ENCODE peak calls at places on chromosomes 4 and X, in six cellular contexts. P is GM23338, O is GM23248, Z is fibroblast of lung, N is neural progenitor cell, X is heart right ventricle. K is an unnamed sample.

GRCh38 chr4:154076921-154077320 is 288.0 kb upstream of the SFRP2 start:
- DNase-seq in N (no peak), O (peak), X (no peak), P (no peak), Z (no peak), K (no peak)

GRCh38 chr4:26464420-26465095 is 25.7 kb downstream of the CCKAR start:
- DNase-seq in P (no peak), X (no peak), O (no peak), Z (no peak), N (no peak), K (no peak)

GRCh38 chr4:65007841-65008439 is 598.7 kb upstream of the TECRL start:
- DNase-seq in N (peak), X (no peak), O (peak), Z (peak), P (peak), K (no peak)

GRCh38 chrX:46910415-46910814 is 1.8 kb upstream of the JADE3 start:
- DNase-seq in P (no peak), X (no peak), N (no peak), O (no peak), Z (no peak), K (no peak)

GRCh38 chr4:121484633-121485032 is 103.8 kb upstream of the QRFPR start:
- DNase-seq in Z (peak), P (peak), N (peak), X (no peak), O (peak), K (no peak)

GRCh38 chrX:74535633-74536141 is 78.7 kb downstream of the RLIM start:
- DNase-seq in X (peak), O (peak), P (peak), N (peak), Z (peak), K (peak)

GRCh38 chrX:134971926-134972325 is 18.9 kb upstream of the SMIM10 start:
- DNase-seq in O (peak), N (no peak), P (no peak), Z (peak), X (no peak), K (no peak)

GRCh38 chr4:72860766-72861165 is 208.8 kb downstream of the COX18 start:
- DNase-seq in Z (peak), P (no peak), O (no peak), X (no peak), N (no peak), K (no peak)

GRCh38 chr4:122668241-122668640 is 47.4 kb upstream of the IL21 start:
- DNase-seq in X (no peak), P (no peak), Z (peak), O (peak), N (no peak), K (no peak)

GRCh38 chrX:17042046-17042445 is 95.6 kb downstream of the REPS2 start:
- DNase-seq in N (no peak), O (no peak), X (no peak), P (no peak), Z (no peak), K (no peak)

GRCh38 chr4:55183926-55184599 is 58.7 kb upstream of the KDR start:
- DNase-seq in X (no peak), P (peak), Z (peak), N (no peak), O (peak), K (no peak)

GRCh38 chrX:150192846-150193245 is 170.3 kb upstream of the MAMLD1 start:
- DNase-seq in N (no peak), O (peak), X (no peak), P (no peak), Z (no peak), K (no peak)

GRCh38 chr4:128688846-128689467 is 120.5 kb upstream of the JADE1 start:
- DNase-seq in N (no peak), Z (no peak), P (peak), X (no peak), O (no peak), K (no peak)

GRCh38 chrX:17732138-17732783 is 5.0 kb upstream of the SCML1 start:
- DNase-seq in P (no peak), X (no peak), Z (peak), O (peak), N (no peak), K (no peak)

GRCh38 chrX:21838937-21839333 is 482 bp upstream of the MBTPS2 start:
- DNase-seq in Z (peak), P (no peak), X (no peak), N (no peak), O (peak), K (no peak)

GRCh38 chr4:137421796-137422195 is 110.5 kb downstream of the PCDH18 start:
- DNase-seq in Z (peak), O (peak), P (no peak), X (no peak), N (no peak), K (no peak)

GRCh38 chrX:38664285-38664684 is 102.9 kb downstream of the TSPAN7 start:
- DNase-seq in X (peak), N (peak), O (peak), Z (peak), P (peak), K (no peak)

GRCh38 chrX:44459501-44459900 is 83.2 kb downstream of the FUNDC1 start:
- DNase-seq in N (no peak), P (no peak), Z (peak), X (no peak), O (peak), K (no peak)

GRCh38 chrX:373641-374471 is 12.9 kb downstream of the PPP2R3B start:
- DNase-seq in X (no peak), Z (peak), P (peak), N (peak), O (peak), K (no peak)

GRCh38 chrX:47191806-47192401 is 1.7 kb upstream of the UBA1 start:
- DNase-seq in N (no peak), P (no peak), O (no peak), X (no peak), Z (no peak), K (no peak)

GRCh38 chr4:53321151-53321987 is 44.5 kb downstream of the SCFD2 start:
- DNase-seq in N (no peak), X (no peak), O (peak), Z (peak), P (peak), K (no peak)

GRCh38 chr4:76219299-76220055 is 5.9 kb upstream of the SCARB2 start:
- DNase-seq in Z (peak), P (no peak), N (no peak), X (no peak), O (peak), K (no peak)

DNA sequence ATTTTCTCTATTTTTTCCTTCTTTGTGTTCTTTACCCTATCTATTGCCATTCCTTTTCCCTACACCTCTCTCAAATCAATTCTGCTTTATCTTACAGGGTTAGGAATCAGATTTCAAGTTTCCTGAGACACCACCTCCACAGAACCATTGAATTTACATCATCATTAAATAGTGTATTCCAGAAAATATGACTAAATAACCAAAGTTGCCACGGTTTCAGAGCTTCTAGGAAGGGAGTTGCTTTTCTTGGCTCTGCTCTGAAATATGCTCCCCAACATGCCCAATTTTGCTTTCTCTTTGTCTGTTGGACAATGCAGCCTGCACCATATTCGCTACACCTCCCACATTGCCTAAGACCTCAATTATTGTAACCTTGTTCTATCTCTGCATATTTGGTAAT is 124.8 kb upstream of the ACSL4 start:
- DNase-seq in X (no peak), Z (peak), O (peak), N (no peak), P (no peak), K (no peak)
- H3K27ac ChIP-seq in X (peak), Z (peak), O (peak), N (no peak), P (no peak), K (no peak)

GRCh38 chr4:83658806-83659205 is 122.9 kb downstream of the GPAT3 start:
- DNase-seq in N (no peak), X (no peak), O (peak), Z (no peak), P (no peak), K (no peak)
- H3K27ac ChIP-seq in N (no peak), X (no peak), O (no peak), Z (no peak), P (no peak), K (no peak)

GRCh38 chr4:37966044-37966443 is 5.8 kb downstream of the PTTG2 start:
- DNase-seq in N (no peak), O (no peak), Z (no peak), P (no peak), X (no peak), K (no peak)
- H3K27ac ChIP-seq in N (no peak), O (no peak), Z (no peak), P (no peak), X (no peak), K (no peak)

DNA sequence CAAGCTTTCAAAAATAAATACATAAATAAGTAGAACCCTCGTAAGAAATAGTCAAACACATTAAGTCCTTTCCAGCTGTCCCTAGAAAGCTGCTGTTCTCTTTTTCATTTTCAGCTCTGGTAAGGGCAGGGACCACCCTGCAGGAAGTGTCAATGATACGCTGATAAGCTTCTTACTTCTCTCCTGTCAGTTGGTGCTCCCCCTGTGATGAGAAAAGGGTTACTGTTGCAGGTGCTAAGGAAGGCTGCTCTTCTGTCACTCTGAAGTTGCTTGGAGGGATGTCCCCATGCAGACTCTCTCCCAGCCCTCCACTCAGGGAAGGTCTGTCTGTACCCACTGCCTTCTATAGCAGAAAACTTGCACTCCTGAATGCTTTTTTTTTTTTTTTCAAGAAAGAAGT is 1.4 kb downstream of the CXCL3 start:
- DNase-seq in N (peak), P (peak), X (no peak), O (no peak), Z (no peak), K (no peak)
- H3K27ac ChIP-seq in N (no peak), P (no peak), X (no peak), O (no peak), Z (no peak), K (no peak)

K was measured in ovary.